ENCODE peak calls at places on chromosome 15, in nine cellular contexts. U is ovary, J is astrocyte, L is transverse colon, K is tibial artery, B is spleen, R is suprapubic skin, Z is choroid plexus epithelial cell, M is left ventricle myocardium inferior. Q is an unnamed sample.

GRCh38 chr15:63362873-63363272 is 18.8 kb downstream of the CA12 start:
- DNase-seq in U (no peak), J (no peak), L (no peak), K (no peak), B (no peak), R (no peak), Z (no peak), M (no peak), Q (no peak)

GRCh38 chr15:84813435-84813834 is 3.7 kb upstream of the ALPK3 start:
- DNase-seq in U (no peak), J (no peak), L (no peak), K (no peak), B (no peak), R (no peak), Z (no peak), M (no peak), Q (no peak)

GRCh38 chr15:64883997-64884511 is 27.6 kb upstream of the ANKDD1A start:
- DNase-seq in U (no peak), J (peak), L (peak), K (peak), B (peak), R (peak), Z (peak), M (peak), Q (peak)

GRCh38 chr15:62125763-62126162 is 39.3 kb downstream of the C2CD4B start:
- DNase-seq in U (no peak), J (no peak), L (peak), K (no peak), B (no peak), R (no peak), Z (peak), M (no peak), Q (no peak)

GRCh38 chr15:28098766-28099554 is at the start of gene OCA2:
- DNase-seq in U (peak), J (peak), L (peak), K (peak), B (peak), R (no peak), Z (peak), M (peak), Q (no peak)

GRCh38 chr15:76763554-76763953 is 141.6 kb downstream of the SCAPER start:
- DNase-seq in U (no peak), J (no peak), L (no peak), K (no peak), B (no peak), R (no peak), Z (no peak), M (no peak), Q (no peak)

GRCh38 chr15:48861813-48862431 is 16.0 kb upstream of the EID1 start:
- DNase-seq in U (peak), J (peak), L (peak), K (no peak), B (no peak), R (no peak), Z (peak), M (no peak), Q (peak)

GRCh38 chr15:73996939-73997338 is 2.4 kb downstream of the PML start:
- DNase-seq in U (no peak), J (no peak), L (no peak), K (no peak), B (no peak), R (no peak), Z (peak), M (no peak), Q (no peak)

GRCh38 chr15:62554164-62554563 is 389.1 kb upstream of the C2CD4B start:
- DNase-seq in U (no peak), J (no peak), L (no peak), K (no peak), B (no peak), R (no peak), Z (no peak), M (no peak), Q (no peak)

GRCh38 chr15:58043192-58043903 is 22.2 kb downstream of the ALDH1A2 start:
- DNase-seq in U (no peak), J (no peak), L (peak), K (no peak), B (no peak), R (peak), Z (peak), M (peak), Q (peak)

GRCh38 chr15:80514071-80514780 is 110.0 kb downstream of the ARNT2 start:
- DNase-seq in U (no peak), J (peak), L (no peak), K (no peak), B (no peak), R (no peak), Z (peak), M (no peak), Q (no peak)

GRCh38 chr15:76057332-76058000 is 2.3 kb upstream of the TMEM266 start:
- DNase-seq in U (no peak), J (no peak), L (peak), K (no peak), B (no peak), R (no peak), Z (peak), M (no peak), Q (peak)

GRCh38 chr15:51869074-51869425 is 39.6 kb downstream of the TMOD3 start:
- DNase-seq in U (no peak), J (peak), L (peak), K (no peak), B (no peak), R (no peak), Z (peak), M (no peak), Q (no peak)

GRCh38 chr15:95086543-95087252 is 855.3 kb downstream of the MCTP2 start:
- DNase-seq in U (no peak), J (peak), L (no peak), K (no peak), B (no peak), R (no peak), Z (peak), M (no peak), Q (no peak)

GRCh38 chr15:33442449-33442848 is 131.7 kb downstream of the RYR3 start:
- DNase-seq in U (no peak), J (no peak), L (no peak), K (no peak), B (no peak), R (no peak), Z (no peak), M (no peak), Q (no peak)

GRCh38 chr15:47961401-47962090 is 159.2 kb upstream of the SLC24A5 start:
- DNase-seq in U (no peak), J (no peak), L (peak), K (no peak), B (no peak), R (no peak), Z (no peak), M (no peak), Q (peak)

GRCh38 chr15:60835974-60836373 is 357.0 kb upstream of the ICE2 start:
- DNase-seq in U (no peak), J (peak), L (no peak), K (no peak), B (no peak), R (no peak), Z (peak), M (no peak), Q (no peak)

GRCh38 chr15:39539973-39540558 is 40.8 kb upstream of the THBS1 start:
- DNase-seq in U (no peak), J (no peak), L (no peak), K (no peak), B (no peak), R (no peak), Z (no peak), M (no peak), Q (no peak)

GRCh38 chr15:56243774-56244236 is at the start of gene RFX7:
- DNase-seq in U (peak), J (peak), L (peak), K (peak), B (peak), R (peak), Z (peak), M (peak), Q (no peak)

GRCh38 chr15:56242576-56243116 is 1.0 kb downstream of the RFX7 start:
- DNase-seq in U (no peak), J (no peak), L (no peak), K (no peak), B (no peak), R (no peak), Z (peak), M (no peak), Q (no peak)

GRCh38 chr15:56243117-56243773 is 434 bp downstream of the RFX7 start:
- DNase-seq in U (peak), J (peak), L (peak), K (peak), B (peak), R (peak), Z (peak), M (peak), Q (peak)

GRCh38 chr15:56240390-56240789 is 3.3 kb downstream of the RFX7 start:
- DNase-seq in U (no peak), J (no peak), L (no peak), K (no peak), B (no peak), R (no peak), Z (no peak), M (no peak), Q (no peak)

DNA sequence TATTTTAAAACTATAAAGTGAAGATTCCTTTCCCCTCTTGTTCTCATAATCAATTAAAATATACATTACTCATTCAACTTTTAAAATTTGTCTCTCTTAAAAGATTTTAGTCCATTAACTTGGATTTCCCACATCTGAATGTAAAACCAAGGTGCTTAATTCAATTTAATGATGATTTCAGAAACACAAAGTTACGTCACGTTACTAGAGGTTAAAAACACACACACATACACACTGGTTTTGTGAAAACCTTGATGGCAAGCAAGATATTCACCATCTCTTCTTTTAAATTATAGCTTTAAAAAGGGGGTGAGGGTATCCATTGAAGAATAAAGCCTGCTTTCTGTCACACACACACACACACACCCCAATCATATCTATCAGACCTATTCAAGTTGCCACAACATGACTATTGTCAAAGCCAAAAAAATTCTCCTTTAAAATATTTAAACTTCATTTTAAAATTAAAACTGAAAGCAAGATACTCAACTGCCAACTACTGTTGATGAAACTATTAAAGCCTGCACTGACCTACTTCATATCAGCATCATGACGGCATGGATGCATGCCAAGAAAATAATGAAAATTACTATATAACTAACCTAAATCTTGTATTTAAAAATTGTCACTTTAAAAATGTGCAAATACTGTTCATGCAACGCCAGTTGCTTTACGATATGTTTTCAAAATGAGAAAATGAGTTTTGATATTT is 2.1 kb downstream of the RFX7 start:
- DNase-seq in U (no peak), J (no peak), L (no peak), K (no peak), B (no peak), R (no peak), Z (peak), M (no peak), Q (no peak)
- H3K4me3 ChIP-seq in U (no peak), J (peak), L (no peak), K (peak), B (peak), R (peak), Z (peak), M (peak), Q (peak)

GRCh38 chr15:93900476-93901400 is 330.6 kb upstream of the MCTP2 start:
- DNase-seq in U (no peak), J (no peak), L (no peak), K (no peak), B (peak), R (no peak), Z (no peak), M (no peak), Q (no peak)
- H3K4me3 ChIP-seq in U (no peak), J (no peak), L (no peak), K (no peak), B (no peak), R (no peak), Z (no peak), M (no peak), Q (no peak)

DNA sequence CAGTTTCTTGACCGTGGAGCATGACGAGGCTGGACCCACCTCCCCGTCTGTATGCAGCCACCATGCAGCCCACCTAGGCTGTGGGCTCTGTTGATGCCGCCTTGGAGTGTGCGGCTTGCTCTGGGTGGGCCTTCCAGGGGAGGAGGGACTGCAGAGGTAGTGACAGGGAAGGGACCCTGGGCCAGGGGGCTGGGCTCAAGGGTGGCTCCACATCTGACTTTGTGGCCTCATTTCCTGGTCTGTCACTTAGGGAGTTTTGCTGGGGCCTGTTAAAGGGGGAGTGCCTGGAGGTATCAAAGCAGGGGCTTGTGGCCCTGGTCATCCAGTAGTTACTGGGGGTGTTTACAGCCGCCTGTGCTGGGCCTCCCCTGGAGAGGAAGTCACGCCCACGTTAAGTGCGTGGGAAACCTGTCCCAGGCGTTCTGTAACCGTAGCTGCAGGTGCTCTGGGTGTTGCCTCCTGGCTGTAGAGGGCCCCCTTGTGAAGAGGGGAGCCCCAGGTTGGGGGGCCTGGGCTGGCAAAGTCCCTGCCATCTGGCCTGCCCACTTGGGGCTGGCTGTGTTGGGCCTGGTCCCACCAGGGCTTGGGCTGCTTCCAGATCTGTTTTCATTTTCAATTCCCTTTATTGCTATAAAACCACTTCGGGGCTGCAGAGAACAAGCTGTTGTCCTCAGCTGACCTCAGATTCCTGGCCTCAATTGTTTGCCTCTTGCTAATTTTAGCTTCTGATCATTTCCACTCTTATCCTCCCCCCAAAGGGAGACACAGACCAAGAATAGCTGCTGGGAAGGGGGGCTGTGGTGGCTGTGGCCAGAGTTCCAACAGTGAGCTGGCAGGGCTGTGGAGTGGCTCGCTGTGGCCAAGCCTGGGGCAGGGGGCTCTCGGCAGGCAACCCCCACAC is 26.5 kb downstream of the KLF13 start:
- DNase-seq in U (peak), J (peak), L (peak), K (peak), B (peak), R (no peak), Z (peak), M (peak), Q (no peak)
- H3K4me3 ChIP-seq in U (no peak), J (peak), L (no peak), K (peak), B (peak), R (peak), Z (no peak), M (peak), Q (peak)

GRCh38 chr15:55353030-55353429 is 34.0 kb downstream of the PIGB start:
- DNase-seq in U (no peak), J (no peak), L (no peak), K (no peak), B (no peak), R (no peak), Z (no peak), M (no peak), Q (no peak)
- H3K4me3 ChIP-seq in U (no peak), J (no peak), L (no peak), K (no peak), B (no peak), R (no peak), Z (no peak), M (no peak), Q (no peak)

GRCh38 chr15:66374179-66374578 is 12.5 kb upstream of the MAP2K1 start:
- DNase-seq in U (no peak), J (no peak), L (no peak), K (no peak), B (no peak), R (no peak), Z (no peak), M (no peak), Q (no peak)

GRCh38 chr15:66364944-66365343 is 8.5 kb upstream of the TIPIN start:
- DNase-seq in U (no peak), J (no peak), L (no peak), K (no peak), B (no peak), R (no peak), Z (no peak), M (no peak), Q (no peak)

DNA sequence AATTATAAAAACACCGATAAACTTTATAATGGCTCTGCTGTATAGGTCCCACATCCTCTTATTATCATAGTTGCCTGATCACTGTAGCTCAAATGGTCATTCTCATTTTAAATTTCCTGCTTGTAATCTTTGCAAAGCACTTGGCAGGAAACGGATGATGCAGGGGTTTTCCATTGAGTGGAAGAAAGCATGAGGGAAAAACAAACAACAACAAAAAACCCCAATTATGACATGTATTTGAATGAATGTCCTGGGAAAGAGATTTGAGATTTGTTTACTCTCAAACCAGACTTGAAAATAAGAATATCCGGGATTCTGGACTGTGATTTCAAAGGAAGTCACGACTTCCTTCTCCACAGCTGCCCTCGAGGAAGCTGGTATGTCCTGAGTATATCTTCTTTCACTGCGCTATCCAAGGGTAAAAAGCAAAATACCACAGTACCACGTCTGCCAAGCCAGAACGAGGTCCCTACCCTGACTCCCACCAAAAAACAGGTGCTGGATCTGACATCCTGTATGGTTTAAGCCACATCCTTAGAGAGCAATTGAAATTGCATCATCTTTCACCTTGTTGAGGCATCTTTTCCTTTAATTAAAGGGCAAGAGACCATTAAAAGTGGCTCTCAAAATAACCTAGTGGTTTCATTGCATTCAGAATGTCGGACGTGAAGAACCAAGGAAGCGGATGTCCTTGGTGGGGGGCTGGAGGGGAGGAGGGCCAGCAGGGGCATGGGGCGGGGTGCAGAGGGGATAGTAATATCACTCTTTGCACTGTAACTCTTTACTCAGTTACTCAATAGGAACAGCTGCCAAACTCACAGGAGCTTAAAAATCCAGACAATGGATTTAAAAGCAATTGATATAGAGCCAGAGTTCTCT is 13.5 kb upstream of the TIPIN start:
- DNase-seq in U (no peak), J (no peak), L (no peak), K (no peak), B (no peak), R (no peak), Z (peak), M (no peak), Q (peak)
- H3K4me3 ChIP-seq in U (peak), J (peak), L (peak), K (peak), B (peak), R (peak), Z (peak), M (peak), Q (peak)